ENCODE peak calls at places on chromosomes 3 and 15, in seven cellular contexts. A is astrocyte of the spinal cord, C is transverse colon, L is lower lobe of right lung, U is MM.1S, N is AG04449, B is body of pancreas. Q is an unnamed sample.

GRCh38 chr3:131658115-131658514 is 155.3 kb upstream of the MRPL3 start:
- DNase-seq in B (no peak), U (no peak), C (no peak), N (no peak), L (no peak), A (no peak), Q (no peak)

GRCh38 chr3:71006810-71007785 is 576.4 kb downstream of the FOXP1 start:
- DNase-seq in U (peak), N (no peak), L (no peak), B (peak), C (no peak), A (no peak), Q (no peak)

GRCh38 chr3:105401691-105402149 is 35.0 kb downstream of the ALCAM start:
- DNase-seq in L (no peak), B (no peak), U (no peak), C (no peak), N (no peak), A (peak), Q (no peak)

GRCh38 chr15:65833501-65834220 is 35.6 kb upstream of the RAB11A start:
- DNase-seq in L (no peak), A (no peak), B (peak), C (peak), N (no peak), U (no peak), Q (no peak)

GRCh38 chr3:175590745-175591144 is 731.6 kb downstream of the NAALADL2 start:
- DNase-seq in C (no peak), L (no peak), N (no peak), B (no peak), A (no peak), U (no peak), Q (no peak)

GRCh38 chr3:18423401-18424212 is 1.5 kb downstream of the SATB1 start:
- DNase-seq in A (peak), N (no peak), B (peak), L (peak), U (peak), C (peak), Q (no peak)

GRCh38 chr3:414063-414462 is 217.5 kb downstream of the CHL1 start:
- DNase-seq in N (no peak), A (peak), U (no peak), L (no peak), B (no peak), C (no peak), Q (no peak)

GRCh38 chr3:175304437-175304836 is 445.3 kb downstream of the NAALADL2 start:
- DNase-seq in B (no peak), N (no peak), L (no peak), C (no peak), U (no peak), A (no peak), Q (no peak)

GRCh38 chr3:57544181-57545125 is at the start of gene DNAH12:
- DNase-seq in U (no peak), L (peak), N (no peak), B (peak), A (peak), C (peak), Q (no peak)

GRCh38 chr3:150421799-150422548 is 13.9 kb downstream of the TSC22D2 start:
- DNase-seq in B (no peak), U (no peak), L (no peak), N (no peak), A (no peak), C (no peak), Q (no peak)

GRCh38 chr3:130316164-130316563 is 29.3 kb upstream of the COL6A5 start:
- DNase-seq in U (no peak), N (peak), A (peak), L (no peak), C (peak), B (peak), Q (no peak)

GRCh38 chr3:4943553-4943952 is 35.7 kb upstream of the BHLHE40 start:
- DNase-seq in C (no peak), L (no peak), B (no peak), A (no peak), U (no peak), N (no peak), Q (no peak)

GRCh38 chr3:48695113-48695753 is 9.5 kb upstream of the NCKIPSD start:
- DNase-seq in L (no peak), N (no peak), C (peak), U (no peak), A (peak), B (peak), Q (no peak)

GRCh38 chr15:53611145-53611920 is 148.1 kb downstream of the WDR72 start:
- DNase-seq in U (no peak), B (no peak), C (no peak), L (no peak), A (peak), N (no peak), Q (no peak)

GRCh38 chr3:38404286-38404685 is 49.4 kb upstream of the ACVR2B start:
- DNase-seq in B (peak), U (no peak), A (peak), C (peak), N (no peak), L (no peak), Q (peak)

GRCh38 chr3:179464296-179465092 is 13.2 kb upstream of the GNB4 start:
- DNase-seq in U (peak), L (peak), B (no peak), N (no peak), A (no peak), C (no peak), Q (no peak)

GRCh38 chr15:41018534-41018933 is 65.3 kb downstream of the CHAC1 start:
- DNase-seq in N (no peak), C (peak), L (no peak), A (peak), B (peak), U (peak), Q (no peak)

GRCh38 chr3:173911446-173911845 is 513.9 kb downstream of the NLGN1 start:
- DNase-seq in U (peak), A (no peak), N (no peak), L (no peak), C (no peak), B (no peak), Q (no peak)

GRCh38 chr3:186211101-186211500 is 102.2 kb upstream of the ETV5 start:
- DNase-seq in N (no peak), U (no peak), A (no peak), C (no peak), B (no peak), L (no peak), Q (no peak)

GRCh38 chr15:97947465-97948262 is 12.8 kb upstream of the ARRDC4 start:
- DNase-seq in L (no peak), B (no peak), C (peak), U (no peak), N (no peak), A (no peak), Q (no peak)

GRCh38 chr3:129003578-129004112 is 2.5 kb downstream of the EFCC1 start:
- DNase-seq in L (peak), A (no peak), N (no peak), U (peak), B (peak), C (peak), Q (no peak)

GRCh38 chr15:72042865-72043264 is 75.1 kb downstream of the MYO9A start:
- DNase-seq in L (no peak), A (no peak), C (no peak), N (no peak), B (no peak), U (no peak), Q (no peak)

GRCh38 chr15:99442268-99442897 is 123.4 kb upstream of the MEF2A start:
- DNase-seq in U (no peak), L (no peak), B (no peak), N (peak), C (peak), A (peak), Q (peak)

GRCh38 chr15:50939911-50940310 is 31.4 kb downstream of the AP4E1 start:
- DNase-seq in N (no peak), B (no peak), A (peak), U (no peak), C (no peak), L (no peak), Q (no peak)

GRCh38 chr15:42591238-42591936 is 16.0 kb downstream of the STARD9 start:
- DNase-seq in A (peak), U (no peak), B (peak), L (no peak), N (no peak), C (no peak), Q (no peak)

GRCh38 chr3:57079221-57079831 is 18.9 kb downstream of the SPATA12 start:
- DNase-seq in N (no peak), A (no peak), L (peak), B (peak), U (no peak), C (peak), Q (no peak)

GRCh38 chr3:16388850-16389411 is 123.9 kb downstream of the OXNAD1 start:
- DNase-seq in A (peak), L (no peak), C (no peak), B (no peak), N (no peak), U (no peak), Q (peak)

GRCh38 chr3:179898024-179898423 is 138.7 kb downstream of the PEX5L start:
- DNase-seq in B (peak), A (peak), L (no peak), C (no peak), U (peak), N (no peak), Q (no peak)

GRCh38 chr3:30770387-30770786 is 124.1 kb downstream of the GADL1 start:
- DNase-seq in U (no peak), N (no peak), A (peak), B (peak), L (no peak), C (peak), Q (peak)

GRCh38 chr15:36584511-36584910 is 5.1 kb downstream of the CDIN1 start:
- DNase-seq in B (no peak), C (no peak), N (no peak), U (no peak), A (no peak), L (no peak), Q (no peak)

GRCh38 chr3:81302045-81302444 is 459.4 kb downstream of the GBE1 start:
- DNase-seq in L (no peak), U (peak), A (peak), C (peak), B (peak), N (no peak), Q (no peak)

GRCh38 chr3:105365536-105366301 is 990 bp upstream of the ALCAM start:
- DNase-seq in N (no peak), C (no peak), B (peak), A (peak), U (no peak), L (no peak), Q (no peak)

GRCh38 chr3:14949126-14949525 is 1.7 kb downstream of the NR2C2 start:
- DNase-seq in N (no peak), B (no peak), U (no peak), A (no peak), L (no peak), C (no peak), Q (no peak)

GRCh38 chr15:67967871-67968423 is 86.2 kb upstream of the PIAS1 start:
- DNase-seq in N (no peak), L (peak), U (no peak), B (peak), A (peak), C (peak), Q (no peak)

GRCh38 chr15:80208758-80209734 is 43.0 kb downstream of the CTXND1 start:
- DNase-seq in B (no peak), U (no peak), C (no peak), L (no peak), N (no peak), A (no peak), Q (no peak)

GRCh38 chr3:46928297-46928696 is 48.2 kb downstream of the CCDC12 start:
- DNase-seq in A (peak), U (peak), L (no peak), C (no peak), N (no peak), B (no peak), Q (no peak)

GRCh38 chr15:45743309-45744041 is 108.6 kb downstream of the SQOR start:
- DNase-seq in N (no peak), L (no peak), A (no peak), C (no peak), U (no peak), B (no peak), Q (no peak)

GRCh38 chr3:117553461-117553860 is 843.9 kb downstream of the TUSC7 start:
- DNase-seq in A (peak), U (peak), C (no peak), L (no peak), B (no peak), N (no peak), Q (no peak)

GRCh38 chr3:161793194-161793825 is 296.7 kb downstream of the OTOL1 start:
- DNase-seq in N (no peak), A (no peak), L (no peak), C (no peak), B (no peak), U (no peak), Q (no peak)

DNA sequence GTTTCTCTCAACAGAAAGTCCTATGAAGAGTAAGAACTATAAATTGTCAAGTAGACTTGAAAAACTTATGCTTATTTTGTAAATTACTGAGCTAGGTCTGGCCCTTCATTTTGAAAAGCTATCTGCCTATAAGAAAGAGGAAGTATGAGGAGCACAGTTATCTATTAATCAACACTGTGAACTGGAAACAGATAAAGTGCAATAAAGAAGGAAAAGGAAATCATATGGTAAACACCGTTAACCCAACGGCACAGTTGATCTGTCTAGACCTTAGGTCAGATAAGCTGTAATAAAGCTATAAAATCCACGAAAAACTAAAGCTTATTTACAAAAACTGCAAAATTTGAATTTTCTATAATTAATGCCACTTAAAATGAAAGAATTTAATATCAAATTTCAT is 242.5 kb downstream of the ZBTB20 start:
- DNase-seq in L (no peak), N (no peak), U (no peak), A (no peak), B (no peak), C (no peak), Q (no peak)
- TF ChIP-seq CTCF in L (no peak), N (no peak), U (no peak), A (no peak), B (no peak), C (no peak), Q (no peak)

DNA sequence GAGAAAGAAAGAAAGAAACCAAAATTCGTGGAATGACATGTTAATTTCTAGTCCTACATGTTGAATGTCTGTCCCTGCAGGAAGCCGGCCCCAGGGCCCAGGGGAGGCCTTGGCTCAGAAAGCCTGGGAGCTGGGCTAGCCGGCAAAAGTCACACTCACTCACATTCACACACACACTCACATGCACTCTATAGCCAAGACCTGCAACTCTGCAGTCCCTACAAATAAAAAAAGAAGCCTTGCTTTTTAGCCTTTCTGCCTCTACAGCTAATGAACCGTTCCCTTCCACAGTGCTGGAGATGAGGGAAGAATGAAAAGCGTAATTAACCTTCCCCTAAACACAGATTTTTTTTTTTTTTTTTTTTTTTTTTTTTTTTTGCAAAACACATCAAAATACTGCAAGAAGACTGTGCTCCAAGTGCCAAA is 4.4 kb downstream of the MECOM start:
- DNase-seq in N (no peak), C (no peak), B (peak), L (no peak), A (no peak), U (no peak), Q (no peak)
- H3K4me3 ChIP-seq in N (no peak), C (no peak), B (no peak), L (peak), A (no peak), U (no peak), Q (no peak)

DNA sequence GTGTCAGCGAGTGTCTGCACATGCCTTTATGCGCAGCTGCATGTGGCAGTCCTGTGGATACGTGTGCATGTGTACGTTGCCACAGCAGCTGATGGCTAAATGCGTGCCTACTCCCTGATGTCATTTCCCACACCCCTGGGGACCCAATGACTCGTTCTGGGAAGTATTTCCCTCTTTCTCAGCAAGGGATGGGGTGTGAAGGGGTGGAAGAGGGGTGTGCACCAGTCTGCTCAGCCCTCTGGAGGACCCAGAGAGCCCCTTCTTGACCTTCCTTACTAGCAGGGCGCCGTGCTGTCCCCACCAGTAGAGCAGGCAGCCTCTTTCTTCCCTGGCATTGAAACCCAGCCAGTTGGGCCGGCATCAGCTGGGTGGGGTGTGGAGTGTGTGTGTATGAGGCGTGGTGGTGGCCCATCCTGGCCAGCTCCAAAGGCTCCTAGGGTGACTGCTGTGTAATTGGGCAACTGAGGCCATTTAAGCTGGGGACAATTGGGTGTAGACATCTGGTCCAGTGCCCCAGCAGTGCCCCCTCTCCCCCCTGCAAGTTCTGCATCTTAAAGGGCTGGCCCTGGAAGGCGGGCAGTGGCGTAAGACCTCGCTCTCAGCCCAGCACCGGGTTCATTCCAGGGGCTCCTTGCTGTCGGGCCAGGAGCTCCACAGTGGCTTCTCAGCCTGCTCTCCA is 19.2 kb downstream of the SNX33 start:
- DNase-seq in U (no peak), N (peak), A (peak), B (peak), C (peak), L (peak), Q (peak)
- TF ChIP-seq CTCF in U (no peak), N (no peak), A (no peak), B (no peak), C (no peak), L (no peak), Q (no peak)

GRCh38 chr15:91967935-91968605 is 114.6 kb downstream of the SLCO3A1 start:
- DNase-seq in C (no peak), U (no peak), B (no peak), N (no peak), A (peak), L (no peak), Q (no peak)

GRCh38 chr15:91963051-91963450 is 109.5 kb downstream of the SLCO3A1 start:
- DNase-seq in A (no peak), L (no peak), B (no peak), C (no peak), U (no peak), N (no peak), Q (no peak)

GRCh38 chr15:91966181-91966552 is 112.7 kb downstream of the SLCO3A1 start:
- DNase-seq in C (no peak), A (no peak), U (no peak), B (no peak), N (no peak), L (no peak), Q (no peak)

GRCh38 chr15:91968610-91969009 is 115.1 kb downstream of the SLCO3A1 start:
- DNase-seq in N (no peak), L (no peak), A (no peak), B (no peak), U (no peak), C (no peak), Q (no peak)

DNA sequence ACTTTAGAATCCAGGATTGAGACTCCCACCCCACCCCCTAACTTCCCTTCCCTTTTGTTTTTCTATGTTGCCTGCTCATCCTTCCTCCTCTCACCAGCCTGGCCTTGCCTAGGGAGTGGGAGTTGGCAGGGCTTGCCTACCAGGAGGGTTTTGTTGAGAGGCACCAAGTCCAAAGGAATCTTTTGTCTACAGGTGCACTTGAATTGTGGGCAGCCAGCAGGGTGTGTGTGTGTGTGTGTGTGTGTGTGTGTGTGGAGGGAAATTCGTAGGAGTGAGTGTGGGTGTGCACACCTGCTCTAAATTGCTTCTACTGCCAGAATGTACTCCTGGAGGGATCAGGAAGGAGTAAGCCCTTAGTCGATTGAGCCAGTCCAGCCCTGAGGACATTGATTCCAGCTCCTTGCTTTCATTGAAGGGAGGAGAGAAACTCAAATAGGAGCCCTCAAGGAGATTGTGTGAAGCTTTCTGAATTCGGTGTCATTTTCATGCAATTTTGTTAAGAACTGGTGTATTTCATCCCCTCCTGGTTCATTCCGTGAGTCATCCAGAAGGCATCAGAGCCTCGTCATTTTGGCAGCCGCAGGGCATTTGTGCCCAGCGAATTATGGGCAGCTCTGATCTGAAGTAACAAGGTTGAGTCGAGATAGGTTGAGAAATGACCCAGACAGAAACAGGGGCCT is 112.1 kb downstream of the SLCO3A1 start:
- DNase-seq in B (no peak), L (no peak), N (no peak), A (peak), U (no peak), C (no peak), Q (peak)
- H3K4me3 ChIP-seq in B (no peak), L (no peak), N (no peak), A (no peak), U (no peak), C (no peak), Q (no peak)